ENCODE peak calls at places on chromosome 1, in seven cellular contexts. One of them, this sample, is unnamed. For H4K20me1 and H3K4me1, the result is how much of the 10 kb centered on the place peaks cover.

GRCh38 chr1:94937820-94938219 is 10.9 kb upstream of the CNN3 start:
- DNase-seq in mammary epithelial cell: no peak
- DNase-seq in PC-9: no peak
- DNase-seq in IMR-90: no peak
- DNase-seq in GM23338: no peak
- DNase-seq in neural progenitor cell: no peak
- DNase-seq in fibroblast of lung: no peak
- DNase-seq in this sample: no peak

GRCh38 chr1:46362158-46362557 is 21.6 kb downstream of the NSUN4 start:
- DNase-seq in IMR-90: no peak
- DNase-seq in neural progenitor cell: peak
- DNase-seq in PC-9: no peak
- DNase-seq in fibroblast of lung: no peak
- DNase-seq in GM23338: no peak
- DNase-seq in mammary epithelial cell: no peak
- DNase-seq in this sample: no peak

GRCh38 chr1:44016875-44017400 is 14.3 kb downstream of the SLC6A9 start:
- DNase-seq in IMR-90: no peak
- DNase-seq in mammary epithelial cell: no peak
- DNase-seq in neural progenitor cell: peak
- DNase-seq in PC-9: no peak
- DNase-seq in fibroblast of lung: no peak
- DNase-seq in GM23338: no peak
- DNase-seq in this sample: peak

GRCh38 chr1:65339866-65340483 is 30.6 kb downstream of the DNAJC6 start:
- DNase-seq in fibroblast of lung: peak
- DNase-seq in neural progenitor cell: no peak
- DNase-seq in mammary epithelial cell: peak
- DNase-seq in IMR-90: peak
- DNase-seq in GM23338: no peak
- DNase-seq in PC-9: peak
- DNase-seq in this sample: peak

GRCh38 chr1:40161888-40162397 is 756 bp downstream of the RLF start:
- DNase-seq in neural progenitor cell: no peak
- DNase-seq in mammary epithelial cell: no peak
- DNase-seq in IMR-90: peak
- DNase-seq in fibroblast of lung: no peak
- DNase-seq in PC-9: no peak
- DNase-seq in GM23338: no peak
- DNase-seq in this sample: no peak

GRCh38 chr1:169727307-169727706 is 6.6 kb downstream of the SELE start:
- DNase-seq in fibroblast of lung: no peak
- DNase-seq in GM23338: no peak
- DNase-seq in neural progenitor cell: no peak
- DNase-seq in IMR-90: no peak
- DNase-seq in PC-9: no peak
- DNase-seq in mammary epithelial cell: no peak
- DNase-seq in this sample: no peak

GRCh38 chr1:25610822-25611630 is 5.6 kb upstream of the MAN1C1 start:
- DNase-seq in mammary epithelial cell: no peak
- DNase-seq in IMR-90: peak
- DNase-seq in GM23338: no peak
- DNase-seq in neural progenitor cell: no peak
- DNase-seq in PC-9: no peak
- DNase-seq in fibroblast of lung: peak
- DNase-seq in this sample: no peak

GRCh38 chr1:64263335-64263734 is 59.9 kb downstream of the UBE2U start:
- DNase-seq in GM23338: no peak
- DNase-seq in fibroblast of lung: no peak
- DNase-seq in neural progenitor cell: no peak
- DNase-seq in mammary epithelial cell: peak
- DNase-seq in PC-9: peak
- DNase-seq in IMR-90: no peak
- DNase-seq in this sample: no peak

GRCh38 chr1:9782116-9782751 is 41.5 kb downstream of the CLSTN1 start:
- DNase-seq in GM23338: no peak
- DNase-seq in fibroblast of lung: no peak
- DNase-seq in IMR-90: no peak
- DNase-seq in PC-9: no peak
- DNase-seq in mammary epithelial cell: no peak
- DNase-seq in neural progenitor cell: no peak
- DNase-seq in this sample: no peak

GRCh38 chr1:9778905-9779304 is 44.9 kb downstream of the CLSTN1 start:
- DNase-seq in fibroblast of lung: no peak
- DNase-seq in mammary epithelial cell: no peak
- DNase-seq in neural progenitor cell: no peak
- DNase-seq in GM23338: no peak
- DNase-seq in IMR-90: no peak
- DNase-seq in PC-9: no peak
- DNase-seq in this sample: no peak

GRCh38 chr1:9782897-9783296 is 40.9 kb downstream of the CLSTN1 start:
- DNase-seq in mammary epithelial cell: no peak
- DNase-seq in PC-9: no peak
- DNase-seq in fibroblast of lung: no peak
- DNase-seq in IMR-90: no peak
- DNase-seq in neural progenitor cell: no peak
- DNase-seq in GM23338: no peak
- DNase-seq in this sample: no peak

GRCh38 chr1:9776685-9777084 is 47.1 kb downstream of the CLSTN1 start:
- DNase-seq in neural progenitor cell: no peak
- DNase-seq in GM23338: no peak
- DNase-seq in IMR-90: no peak
- DNase-seq in PC-9: no peak
- DNase-seq in mammary epithelial cell: no peak
- DNase-seq in fibroblast of lung: no peak
- DNase-seq in this sample: no peak

DNA sequence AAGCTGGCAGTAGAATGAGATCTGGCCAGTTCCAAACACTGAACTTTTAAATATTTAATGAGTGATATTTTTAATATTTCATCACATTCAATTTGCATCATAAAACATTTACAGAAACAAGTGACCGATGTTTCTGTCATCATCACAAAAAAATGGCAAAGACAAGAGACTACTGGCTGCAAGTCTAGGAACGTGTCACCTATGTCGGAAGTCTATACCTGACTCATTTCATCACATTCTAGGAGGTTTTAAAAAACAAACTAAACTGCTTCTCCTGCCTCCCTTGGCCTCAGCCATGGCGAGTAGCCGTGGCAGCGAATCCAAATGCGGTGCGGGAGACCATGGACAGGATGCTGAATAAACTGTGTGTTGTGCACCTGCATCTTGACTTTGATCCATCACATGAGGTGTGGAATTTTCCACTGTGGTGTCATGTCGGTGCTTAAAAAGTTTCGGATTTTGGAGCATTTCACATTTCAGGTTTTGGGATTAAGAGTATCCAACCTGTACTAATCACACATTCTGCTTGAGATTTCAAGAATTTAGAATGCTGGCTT is 43.1 kb downstream of the CLSTN1 start:
- DNase-seq in neural progenitor cell: no peak
- DNase-seq in GM23338: no peak
- DNase-seq in IMR-90: no peak
- DNase-seq in fibroblast of lung: no peak
- DNase-seq in PC-9: no peak
- DNase-seq in mammary epithelial cell: no peak
- DNase-seq in this sample: no peak
- H4K20me1 ChIP-seq in neural progenitor cell: half or more
- H4K20me1 ChIP-seq in GM23338: under half
- H4K20me1 ChIP-seq in IMR-90: under half
- H4K20me1 ChIP-seq in fibroblast of lung: under half
- H4K20me1 ChIP-seq in PC-9: under half
- H4K20me1 ChIP-seq in mammary epithelial cell: under half
- H4K20me1 ChIP-seq in this sample: under half

GRCh38 chr1:3770047-3770765 is 2.3 kb upstream of the SMIM1 start:
- DNase-seq in IMR-90: no peak
- DNase-seq in PC-9: no peak
- DNase-seq in fibroblast of lung: no peak
- DNase-seq in mammary epithelial cell: no peak
- DNase-seq in neural progenitor cell: no peak
- DNase-seq in GM23338: no peak
- DNase-seq in this sample: no peak

GRCh38 chr1:3768811-3769390 is 3.6 kb upstream of the SMIM1 start:
- DNase-seq in mammary epithelial cell: no peak
- DNase-seq in IMR-90: no peak
- DNase-seq in GM23338: no peak
- DNase-seq in neural progenitor cell: no peak
- DNase-seq in PC-9: no peak
- DNase-seq in fibroblast of lung: no peak
- DNase-seq in this sample: no peak

GRCh38 chr1:3772715-3773571 is at the start of gene SMIM1:
- DNase-seq in GM23338: no peak
- DNase-seq in neural progenitor cell: no peak
- DNase-seq in IMR-90: no peak
- DNase-seq in mammary epithelial cell: no peak
- DNase-seq in PC-9: no peak
- DNase-seq in fibroblast of lung: no peak
- DNase-seq in this sample: no peak

GRCh38 chr1:3772027-3772714 is 378 bp upstream of the SMIM1 start:
- DNase-seq in GM23338: peak
- DNase-seq in PC-9: peak
- DNase-seq in IMR-90: peak
- DNase-seq in fibroblast of lung: peak
- DNase-seq in mammary epithelial cell: peak
- DNase-seq in neural progenitor cell: peak
- DNase-seq in this sample: peak

DNA sequence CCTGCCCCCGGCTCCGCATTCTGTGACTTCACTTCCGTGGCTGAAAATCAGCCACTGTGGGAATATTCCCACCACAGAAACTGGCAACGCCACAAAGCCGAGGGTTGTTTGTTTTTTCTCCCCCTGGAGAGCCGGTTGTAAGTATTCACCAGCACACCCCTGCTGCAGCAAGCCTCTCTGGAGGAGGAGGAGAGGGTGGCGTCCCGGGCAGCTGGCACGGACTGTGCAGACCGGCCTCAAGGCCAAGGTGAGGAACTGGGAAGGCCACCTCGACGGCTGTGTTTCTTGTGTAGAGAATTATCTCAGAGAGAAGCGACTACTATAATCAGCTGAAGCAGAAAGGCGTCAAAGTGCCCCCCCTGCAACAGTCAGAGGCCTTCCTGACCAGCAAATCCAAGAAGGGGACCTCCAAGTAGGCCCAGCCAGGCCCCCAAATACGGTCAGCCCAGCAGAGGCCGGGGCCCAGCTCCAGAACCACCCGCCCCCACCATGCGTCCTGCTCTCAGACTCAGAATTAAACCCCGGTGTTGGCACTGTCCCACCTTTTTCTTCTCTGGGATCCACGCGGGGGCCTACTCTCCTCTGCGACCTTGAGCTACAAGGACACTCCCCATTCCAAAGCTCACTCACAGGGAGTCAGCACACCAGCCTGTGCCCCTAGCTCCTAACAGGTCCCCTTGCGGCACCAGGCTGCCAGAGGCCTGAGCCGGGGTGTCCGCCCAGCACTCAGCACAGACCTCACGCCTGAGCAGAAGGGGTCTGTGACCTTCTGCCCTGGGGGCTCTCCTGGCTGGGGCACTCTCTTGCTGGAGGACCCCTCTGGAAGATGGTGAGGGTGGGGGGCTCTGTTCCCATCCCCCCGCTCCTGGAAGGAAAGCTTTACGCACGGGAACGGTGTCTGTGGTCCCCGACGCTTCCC is 1.2 kb upstream of the SMIM1 start:
- DNase-seq in PC-9: no peak
- DNase-seq in GM23338: no peak
- DNase-seq in mammary epithelial cell: no peak
- DNase-seq in IMR-90: no peak
- DNase-seq in neural progenitor cell: peak
- DNase-seq in fibroblast of lung: no peak
- DNase-seq in this sample: no peak
- H3K4me3 ChIP-seq in PC-9: peak
- H3K4me3 ChIP-seq in GM23338: peak
- H3K4me3 ChIP-seq in mammary epithelial cell: no peak
- H3K4me3 ChIP-seq in IMR-90: peak
- H3K4me3 ChIP-seq in neural progenitor cell: peak
- H3K4me3 ChIP-seq in fibroblast of lung: peak
- H3K4me3 ChIP-seq in this sample: peak

GRCh38 chr1:91777630-91778300 is 108.2 kb downstream of the TGFBR3 start:
- DNase-seq in IMR-90: no peak
- DNase-seq in fibroblast of lung: no peak
- DNase-seq in GM23338: no peak
- DNase-seq in PC-9: no peak
- DNase-seq in mammary epithelial cell: no peak
- DNase-seq in neural progenitor cell: no peak
- DNase-seq in this sample: no peak

GRCh38 chr1:91774520-91775203 is 111.3 kb downstream of the TGFBR3 start:
- DNase-seq in fibroblast of lung: peak
- DNase-seq in PC-9: no peak
- DNase-seq in neural progenitor cell: no peak
- DNase-seq in GM23338: no peak
- DNase-seq in mammary epithelial cell: no peak
- DNase-seq in IMR-90: peak
- DNase-seq in this sample: peak

GRCh38 chr1:91777196-91777595 is 108.8 kb downstream of the TGFBR3 start:
- DNase-seq in fibroblast of lung: no peak
- DNase-seq in PC-9: no peak
- DNase-seq in neural progenitor cell: no peak
- DNase-seq in IMR-90: no peak
- DNase-seq in mammary epithelial cell: no peak
- DNase-seq in GM23338: no peak
- DNase-seq in this sample: no peak

GRCh38 chr1:91775227-91775626 is 110.7 kb downstream of the TGFBR3 start:
- DNase-seq in mammary epithelial cell: no peak
- DNase-seq in IMR-90: no peak
- DNase-seq in PC-9: no peak
- DNase-seq in fibroblast of lung: no peak
- DNase-seq in GM23338: no peak
- DNase-seq in neural progenitor cell: no peak
- DNase-seq in this sample: no peak

DNA sequence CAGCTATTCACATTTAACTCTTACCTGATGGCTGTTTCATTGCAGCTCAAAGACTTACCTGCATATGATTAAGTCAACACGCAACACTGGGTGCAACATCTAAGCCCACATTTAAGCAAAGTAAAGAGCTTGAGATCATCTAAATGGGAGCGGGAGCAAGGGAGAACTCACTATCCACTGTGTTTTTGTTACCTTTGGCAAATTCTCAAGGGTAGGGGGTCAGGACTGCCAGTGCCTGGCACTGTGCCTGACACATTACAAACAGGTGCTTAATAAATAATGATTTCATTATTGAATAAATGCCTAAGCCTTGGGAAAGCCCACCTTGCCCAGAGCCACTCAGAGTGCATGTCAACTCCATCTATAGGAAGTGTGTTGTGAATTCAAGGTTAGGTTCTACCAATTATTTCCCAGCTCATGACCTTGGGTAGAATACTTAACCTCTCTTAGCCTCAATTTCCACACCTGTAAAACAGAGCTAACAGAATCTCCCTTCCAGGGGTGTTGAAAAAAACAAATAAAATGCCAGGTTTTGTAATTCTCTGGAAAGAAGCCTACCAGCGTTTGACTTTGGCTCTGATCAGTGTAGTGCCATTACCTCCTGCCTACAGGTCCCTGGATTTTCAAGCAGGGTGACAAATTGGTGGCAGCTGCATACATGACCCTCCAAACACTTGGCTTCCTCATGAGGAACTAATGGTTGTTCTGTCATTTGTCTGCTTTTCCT is 109.7 kb downstream of the TGFBR3 start:
- DNase-seq in mammary epithelial cell: no peak
- DNase-seq in PC-9: no peak
- DNase-seq in GM23338: no peak
- DNase-seq in fibroblast of lung: no peak
- DNase-seq in neural progenitor cell: no peak
- DNase-seq in IMR-90: no peak
- DNase-seq in this sample: no peak
- H3K4me1 ChIP-seq in mammary epithelial cell: under half
- H3K4me1 ChIP-seq in PC-9: under half
- H3K4me1 ChIP-seq in GM23338: under half
- H3K4me1 ChIP-seq in fibroblast of lung: under half
- H3K4me1 ChIP-seq in neural progenitor cell: under half
- H3K4me1 ChIP-seq in IMR-90: under half
- H3K4me1 ChIP-seq in this sample: under half

GRCh38 chr1:206580438-206581113 is 31.7 kb downstream of the EIF2D start:
- DNase-seq in fibroblast of lung: no peak
- DNase-seq in PC-9: no peak
- DNase-seq in GM23338: no peak
- DNase-seq in IMR-90: no peak
- DNase-seq in neural progenitor cell: no peak
- DNase-seq in mammary epithelial cell: no peak
- DNase-seq in this sample: no peak
- H4K20me1 ChIP-seq in fibroblast of lung: under half
- H4K20me1 ChIP-seq in PC-9: under half
- H4K20me1 ChIP-seq in GM23338: under half
- H4K20me1 ChIP-seq in IMR-90: under half
- H4K20me1 ChIP-seq in neural progenitor cell: under half
- H4K20me1 ChIP-seq in mammary epithelial cell: under half
- H4K20me1 ChIP-seq in this sample: under half

This sample was measured in astrocyte.